ENCODE peak calls at places on chromosomes 12 and 14, in five cellular contexts. X is adrenal gland, Z is A549, P is heart left ventricle, H is suprapubic skin. E is an unnamed sample. For H3K4me1, the result is how much of the 10 kb centered on the place peaks cover.

GRCh38 chr12:53560912-53561589 is 53.8 kb upstream of the NPFF start:
- DNase-seq in X (no peak), Z (no peak), P (no peak), H (no peak), E (no peak)

GRCh38 chr14:30994681-30995620 is 30.5 kb upstream of the AP4S1 start:
- DNase-seq in X (no peak), Z (no peak), P (no peak), H (no peak), E (no peak)

GRCh38 chr12:32051511-32052299 is 54.9 kb upstream of the BICD1 start:
- DNase-seq in X (peak), Z (peak), P (no peak), H (no peak), E (no peak)

GRCh38 chr12:12807970-12808702 is 5.0 kb upstream of the DDX47 start:
- DNase-seq in X (peak), Z (no peak), P (peak), H (no peak), E (no peak)

GRCh38 chr12:91400249-91400648 is 217.6 kb upstream of the DCN start:
- DNase-seq in X (no peak), Z (no peak), P (no peak), H (no peak), E (no peak)

GRCh38 chr12:132881853-132882252 is 5.6 kb downstream of the CHFR start:
- DNase-seq in X (no peak), Z (no peak), P (no peak), H (no peak), E (no peak)

GRCh38 chr12:22865822-22866221 is 240.9 kb downstream of the ETNK1 start:
- DNase-seq in X (no peak), Z (no peak), P (no peak), H (no peak), E (no peak)

GRCh38 chr14:29927596-29928341 is at the start of gene PRKD1:
- DNase-seq in X (peak), Z (peak), P (peak), H (no peak), E (peak)

GRCh38 chr12:16766736-16767135 is 160.8 kb upstream of the LMO3 start:
- DNase-seq in X (no peak), Z (no peak), P (no peak), H (no peak), E (no peak)

GRCh38 chr12:92928431-92928961 is 599 bp downstream of the EEA1 start:
- DNase-seq in X (peak), Z (peak), P (peak), H (peak), E (peak)

GRCh38 chr14:103892247-103892646 is 36.0 kb upstream of the TDRD9 start:
- DNase-seq in X (no peak), Z (no peak), P (no peak), H (no peak), E (no peak)

GRCh38 chr14:51520087-51520486 is 131.6 kb upstream of the FRMD6 start:
- DNase-seq in X (no peak), Z (no peak), P (no peak), H (no peak), E (no peak)

GRCh38 chr14:89466939-89467338 is 49.9 kb upstream of the FOXN3 start:
- DNase-seq in X (no peak), Z (no peak), P (peak), H (no peak), E (no peak)

DNA sequence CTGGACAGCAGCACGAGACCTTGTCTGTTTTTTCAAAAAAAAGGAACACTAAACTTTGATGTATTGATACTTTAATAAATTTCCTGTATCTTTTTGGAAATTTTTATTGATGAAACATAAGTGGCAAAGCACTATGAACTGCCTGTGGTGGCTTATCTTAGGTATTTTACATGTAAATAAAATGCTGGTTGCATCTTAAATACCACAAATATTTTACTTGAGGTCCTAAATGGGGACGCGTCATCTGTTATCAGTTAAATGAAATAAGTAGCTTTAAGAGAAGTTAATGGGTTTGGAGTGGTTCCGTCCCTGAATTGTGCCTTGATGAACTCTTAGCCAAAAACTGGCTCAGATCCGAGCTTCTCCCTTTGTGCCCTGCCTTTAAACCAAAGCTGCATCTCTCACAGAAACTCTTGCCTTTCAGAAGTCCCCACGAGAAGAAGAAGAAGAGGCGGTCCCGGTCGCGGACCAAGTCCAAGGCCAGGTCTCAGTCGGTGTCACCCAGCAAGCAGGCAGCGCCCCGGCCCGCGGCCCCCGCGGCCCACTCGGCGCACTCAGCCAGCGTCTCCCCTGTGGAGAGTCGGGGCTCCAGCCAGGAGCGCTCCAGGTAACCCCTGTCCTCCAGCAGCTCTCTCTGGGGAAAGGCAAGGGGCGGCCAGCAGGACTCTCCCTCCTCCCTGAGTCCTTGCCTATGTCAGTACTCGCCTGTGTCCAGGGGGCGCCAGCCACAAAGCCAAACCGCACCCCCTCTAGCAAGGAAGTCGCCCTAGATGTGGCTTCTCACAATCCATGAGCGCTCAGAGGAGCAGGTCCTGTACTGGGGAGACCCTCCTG is 31.2 kb upstream of the MMP17 start:
- DNase-seq in X (no peak), Z (no peak), P (no peak), H (no peak), E (no peak)
- TF ChIP-seq CTCF in X (no peak), Z (no peak), P (no peak), H (no peak), E (no peak)

DNA sequence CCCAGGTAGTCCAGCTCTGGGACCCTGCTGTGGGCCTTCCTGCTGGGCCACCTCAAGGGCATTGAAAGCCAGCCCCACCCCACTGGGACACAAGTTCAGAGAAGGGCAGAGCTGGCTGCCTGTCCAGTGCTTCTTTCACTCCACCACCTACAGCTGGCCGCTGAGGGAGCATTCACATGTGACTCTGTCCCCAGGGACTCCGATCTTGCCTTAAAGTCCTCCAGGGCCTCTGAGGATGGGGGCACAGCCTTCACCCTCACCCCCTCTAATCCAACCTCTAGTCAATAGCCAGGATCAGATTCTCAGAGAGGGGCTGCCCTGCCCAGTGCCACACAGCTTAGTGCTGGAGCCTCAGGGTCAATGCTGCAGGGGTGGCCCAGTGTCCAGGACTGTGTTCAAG is 5.0 kb upstream of the CYP46A1 start:
- DNase-seq in X (no peak), Z (no peak), P (no peak), H (peak), E (no peak)
- H3K4me1 ChIP-seq in X (under half), Z (under half), P (under half), H (under half), E (under half)

GRCh38 chr12:49364989-49365388 is 2.3 kb upstream of the SPATS2 start:
- DNase-seq in X (no peak), Z (no peak), P (no peak), H (no peak), E (peak)

GRCh38 chr12:49367381-49368239 is at the start of gene SPATS2:
- DNase-seq in X (peak), Z (no peak), P (no peak), H (peak), E (peak)

GRCh38 chr12:49365542-49365941 is 1.7 kb upstream of the SPATS2 start:
- DNase-seq in X (no peak), Z (no peak), P (no peak), H (no peak), E (no peak)

GRCh38 chr12:49368240-49368600 is 958 bp downstream of the SPATS2 start:
- DNase-seq in X (no peak), Z (no peak), P (no peak), H (no peak), E (no peak)

DNA sequence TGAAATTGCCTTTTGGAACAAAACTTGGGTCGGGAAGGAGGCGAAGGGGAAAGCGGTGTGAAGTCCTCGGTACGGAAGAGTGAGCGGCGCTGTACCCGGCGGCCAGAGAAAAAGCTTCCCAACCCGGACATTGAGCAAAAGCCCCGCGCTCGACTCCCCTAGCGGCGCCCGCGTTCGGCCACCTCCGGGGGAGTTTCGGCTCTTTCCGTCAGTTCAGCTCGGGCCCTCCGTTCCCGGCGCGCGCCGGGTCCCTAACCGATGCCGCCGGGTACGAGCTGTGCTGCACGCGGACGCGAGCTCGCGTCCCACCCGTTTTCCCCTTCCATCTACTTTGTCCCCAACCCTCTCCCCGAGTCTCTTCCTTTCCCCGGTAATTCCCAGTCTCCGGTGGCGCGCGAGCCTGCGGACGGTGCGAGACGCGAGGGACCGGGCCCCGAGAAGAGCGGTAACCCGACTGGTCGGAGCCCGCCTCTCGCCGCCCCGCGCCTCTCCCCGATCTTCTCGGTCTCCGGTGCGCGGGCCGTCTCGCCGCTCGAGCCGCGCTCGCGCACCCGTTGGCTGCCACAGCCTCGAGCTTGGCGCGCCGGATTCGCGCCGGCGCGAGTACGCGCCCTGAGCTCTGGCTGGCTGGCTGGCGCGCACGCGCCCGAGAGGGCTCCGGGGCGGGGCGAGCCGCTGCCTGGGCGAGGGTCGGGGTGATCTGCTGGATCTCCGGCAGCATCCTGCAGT is 446 bp upstream of the SPATS2 start:
- DNase-seq in X (peak), Z (peak), P (peak), H (peak), E (peak)
- TF ChIP-seq POLR2A in X (no peak), Z (peak), P (peak), H (peak), E (peak)

DNA sequence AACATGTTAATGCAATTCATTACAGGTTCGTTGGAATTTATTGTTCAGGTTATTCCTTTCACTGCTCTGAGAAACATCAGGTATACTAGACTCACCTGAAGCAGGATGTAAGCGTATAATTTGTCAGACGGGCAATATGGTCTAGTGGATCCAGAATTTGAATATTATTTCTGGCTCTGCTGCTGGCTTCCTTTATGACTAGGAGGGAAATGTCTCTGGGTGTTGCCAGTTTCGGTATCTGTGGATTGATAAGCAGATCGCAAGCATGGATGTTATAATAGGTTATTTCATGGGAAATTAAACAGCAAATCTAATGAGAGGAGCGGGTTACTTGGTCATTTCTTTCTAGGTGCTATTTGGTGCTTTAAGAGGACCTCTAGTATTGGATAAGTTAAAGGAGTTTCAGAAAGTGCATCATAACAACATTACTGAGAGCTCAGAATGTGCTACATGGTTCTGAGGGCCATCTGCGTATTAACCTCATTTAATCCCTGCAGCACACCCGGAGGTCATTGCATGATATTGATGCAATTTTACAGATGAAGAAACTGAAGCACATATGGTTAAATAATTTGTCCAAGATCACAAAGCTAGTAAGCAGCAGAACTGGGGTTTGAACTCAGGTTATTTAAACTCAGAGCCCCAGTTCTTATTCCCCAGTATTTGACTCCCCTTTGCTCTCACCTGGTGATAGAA is 47.3 kb upstream of the BCAT1 start:
- DNase-seq in X (no peak), Z (no peak), P (no peak), H (no peak), E (no peak)
- TF ChIP-seq CTCF in X (no peak), Z (no peak), P (no peak), H (no peak), E (no peak)

GRCh38 chr12:122031342-122032216 is 9.9 kb downstream of the BCL7A start:
- DNase-seq in X (no peak), Z (peak), P (peak), H (no peak), E (peak)

GRCh38 chr12:122030427-122030825 is 8.7 kb downstream of the BCL7A start:
- DNase-seq in X (no peak), Z (no peak), P (no peak), H (no peak), E (no peak)

GRCh38 chr12:122029620-122030426 is 8.1 kb downstream of the BCL7A start:
- DNase-seq in X (peak), Z (no peak), P (peak), H (no peak), E (peak)

GRCh38 chr12:122035292-122035691 is 13.6 kb downstream of the BCL7A start:
- DNase-seq in X (no peak), Z (no peak), P (no peak), H (no peak), E (peak)

GRCh38 chr12:122032570-122032969 is 10.9 kb downstream of the BCL7A start:
- DNase-seq in X (no peak), Z (no peak), P (no peak), H (no peak), E (no peak)
- H3K4me1 ChIP-seq in X (under half), Z (under half), P (under half), H (under half), E (half or more)